ENCODE peak calls at places on chromosomes 4 and X, in eight cellular contexts. W is ovary; F is sigmoid colon; S is ascending aorta; T is cardiac muscle cell; K is osteoblast; B is CD8-positive, alpha-beta T cell; Q is mesenchymal stem cell. V is an unnamed sample. For H3K4me1, the result is how much of the 10 kb centered on the place peaks cover.

GRCh38 chrX:115642304-115642703 is 81.3 kb downstream of the PLS3 start:
- DNase-seq in K (no peak), W (no peak), B (no peak), S (no peak), F (no peak), Q (peak), T (peak), V (peak)

GRCh38 chr4:38519671-38520070 is 144.3 kb upstream of the KLF3 start:
- DNase-seq in K (no peak), Q (no peak), S (no peak), B (no peak), T (no peak), W (no peak), F (no peak), V (no peak)

GRCh38 chrX:106707771-106708454 is 18.6 kb upstream of the RNF128 start:
- DNase-seq in Q (peak), F (no peak), K (peak), T (peak), W (no peak), B (no peak), S (no peak), V (no peak)

GRCh38 chrX:10111364-10112148 is 45.2 kb upstream of the CLCN4 start:
- DNase-seq in Q (peak), W (peak), S (no peak), F (peak), B (peak), T (no peak), K (no peak), V (no peak)

GRCh38 chrX:98071331-98071730 is 1187.6 kb downstream of the RPA4 start:
- DNase-seq in K (no peak), Q (no peak), W (no peak), T (no peak), S (no peak), F (no peak), B (no peak), V (no peak)

GRCh38 chr4:152340818-152341217 is 195.1 kb downstream of the FBXW7 start:
- DNase-seq in F (no peak), T (no peak), S (no peak), Q (no peak), B (no peak), K (no peak), W (no peak), V (no peak)

GRCh38 chrX:10582215-10582733 is 38.1 kb downstream of the MID1 start:
- DNase-seq in T (no peak), F (no peak), Q (no peak), W (no peak), S (no peak), B (no peak), K (no peak), V (no peak)

GRCh38 chrX:38612281-38612680 is 50.9 kb downstream of the TSPAN7 start:
- DNase-seq in W (no peak), B (no peak), T (no peak), Q (no peak), S (no peak), F (no peak), K (no peak), V (no peak)

GRCh38 chr4:40908297-40908696 is 158.5 kb downstream of the NSUN7 start:
- DNase-seq in F (peak), Q (no peak), T (no peak), K (no peak), S (no peak), W (no peak), B (no peak), V (no peak)

GRCh38 chr4:150209140-150209829 is 131.0 kb downstream of the DCLK2 start:
- DNase-seq in Q (peak), S (no peak), W (peak), T (peak), K (peak), B (no peak), F (peak), V (peak)

GRCh38 chr4:5710065-5710961 is 688 bp upstream of the EVC start:
- DNase-seq in W (no peak), Q (peak), B (no peak), K (peak), S (no peak), T (no peak), F (no peak), V (no peak)

GRCh38 chr4:98630804-98631454 is 27.5 kb downstream of the TSPAN5 start:
- DNase-seq in B (no peak), T (no peak), K (no peak), Q (no peak), W (no peak), F (no peak), S (no peak), V (no peak)

GRCh38 chr4:187006189-187006618 is 282.5 kb upstream of the FAT1 start:
- DNase-seq in W (no peak), Q (peak), B (no peak), S (no peak), F (no peak), K (no peak), T (no peak), V (no peak)

GRCh38 chr4:89177807-89178206 is 66.5 kb downstream of the TIGD2 start:
- DNase-seq in B (no peak), S (no peak), K (no peak), T (no peak), F (no peak), Q (no peak), W (no peak), V (no peak)

GRCh38 chr4:69714086-69714485 is 46.3 kb downstream of the SULT1B1 start:
- DNase-seq in W (no peak), Q (no peak), K (no peak), F (no peak), B (no peak), S (no peak), T (no peak), V (no peak)

GRCh38 chrX:368811-369562 is 17.7 kb downstream of the PPP2R3B start:
- DNase-seq in T (peak), Q (peak), S (no peak), K (peak), W (no peak), B (no peak), F (no peak), V (no peak)

GRCh38 chrX:10016516-10017132 is 49.5 kb downstream of the CLDN34 start:
- DNase-seq in K (no peak), B (no peak), S (no peak), F (peak), T (peak), Q (no peak), W (no peak), V (no peak)

GRCh38 chr4:162056947-162057346 is 106.9 kb downstream of the FSTL5 start:
- DNase-seq in T (peak), B (no peak), F (no peak), Q (no peak), K (no peak), W (no peak), S (no peak), V (peak)

GRCh38 chrX:148574247-148574973 is 74.0 kb downstream of the AFF2 start:
- DNase-seq in W (no peak), K (no peak), T (no peak), S (no peak), B (no peak), F (no peak), Q (no peak), V (no peak)

GRCh38 chrX:40148439-40149285 is 50.9 kb upstream of the BCOR start:
- DNase-seq in T (no peak), F (no peak), B (no peak), Q (peak), W (no peak), K (peak), S (no peak), V (peak)

GRCh38 chr4:159498371-159499115 is 395.7 kb downstream of the RAPGEF2 start:
- DNase-seq in F (no peak), K (no peak), T (no peak), Q (no peak), B (no peak), S (no peak), W (no peak), V (no peak)

DNA sequence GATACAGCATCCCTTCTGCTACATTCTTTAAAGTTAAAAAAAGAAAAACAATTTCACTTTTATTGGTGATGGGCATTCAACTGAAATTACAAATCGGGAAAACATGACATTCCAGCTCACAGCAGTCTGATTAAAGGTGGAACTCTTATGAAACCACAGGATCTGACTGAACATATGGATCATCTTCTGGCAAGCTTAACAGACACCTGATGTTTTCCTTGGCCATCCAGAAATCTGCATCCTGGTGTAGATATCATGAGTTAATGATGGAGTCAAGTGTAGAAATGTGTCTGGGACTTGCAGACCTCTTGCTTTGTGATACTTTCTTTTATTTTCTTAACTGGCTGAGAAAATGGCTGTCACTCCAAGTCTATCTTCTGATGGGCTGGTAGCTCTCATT is 167.9 kb downstream of the CBR4 start:
- DNase-seq in K (no peak), B (no peak), S (no peak), Q (no peak), T (no peak), F (no peak), W (no peak), V (no peak)
- H3K4me1 ChIP-seq in K (under half), B (under half), S (half or more), Q (under half), T (under half), F (half or more), W (under half), V (under half)

GRCh38 chrX:43868791-43869190 is 13.5 kb downstream of the MAOB start:
- DNase-seq in W (no peak), S (no peak), K (no peak), F (no peak), B (no peak), T (no peak), Q (no peak), V (no peak)
- H3K27ac ChIP-seq in W (no peak), S (peak), K (no peak), F (no peak), B (no peak), T (no peak), Q (peak), V (no peak)

GRCh38 chr4:39617534-39617933 is 21.1 kb downstream of the SMIM14 start:
- DNase-seq in S (no peak), Q (no peak), B (no peak), T (no peak), F (no peak), W (no peak), K (no peak), V (no peak)
- H3K4me1 ChIP-seq in S (half or more), Q (under half), B (under half), T (under half), F (under half), W (under half), K (half or more), V (under half)

GRCh38 chr4:138843611-138844010 is 172.0 kb upstream of the NOCT start:
- DNase-seq in T (no peak), F (no peak), K (no peak), B (no peak), W (no peak), S (no peak), Q (no peak), V (peak)

GRCh38 chr4:138835833-138836521 is 179.6 kb upstream of the NOCT start:
- DNase-seq in K (no peak), Q (no peak), B (no peak), W (no peak), T (peak), F (no peak), S (no peak), V (no peak)

GRCh38 chr4:138841341-138841740 is 174.2 kb upstream of the NOCT start:
- DNase-seq in Q (no peak), K (no peak), F (no peak), W (no peak), B (no peak), T (peak), S (no peak), V (no peak)

GRCh38 chr4:138838251-138838650 is 177.3 kb upstream of the NOCT start:
- DNase-seq in S (no peak), W (no peak), F (no peak), K (no peak), B (no peak), Q (no peak), T (no peak), V (no peak)

DNA sequence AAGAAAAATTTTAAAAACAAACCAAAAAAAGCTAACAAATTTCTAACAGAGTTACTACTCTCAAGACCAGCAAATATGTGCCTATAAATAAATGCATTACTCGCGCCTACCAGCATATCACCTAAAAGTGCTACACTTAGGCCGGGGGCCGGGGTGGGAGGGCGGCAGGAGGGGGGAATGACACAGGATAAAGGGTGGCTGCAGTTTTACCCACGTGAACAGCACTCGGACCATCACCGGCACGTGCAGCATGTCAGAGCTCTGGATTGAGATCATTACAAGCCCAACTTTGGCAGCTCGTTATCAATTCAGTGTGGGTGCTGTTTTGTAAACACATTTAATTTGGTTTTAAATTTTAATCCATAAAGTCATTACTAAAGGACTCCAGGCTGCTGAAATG is 176.0 kb upstream of the NOCT start:
- DNase-seq in K (no peak), Q (no peak), W (no peak), F (no peak), B (no peak), T (peak), S (no peak), V (no peak)
- H3K27ac ChIP-seq in K (no peak), Q (no peak), W (no peak), F (no peak), B (no peak), T (peak), S (no peak), V (no peak)

GRCh38 chrX:44312421-44312820 is 31.1 kb downstream of the EFHC2 start:
- DNase-seq in B (no peak), T (no peak), W (no peak), Q (no peak), S (no peak), F (no peak), K (no peak), V (no peak)
- H3K4me1 ChIP-seq in B (under half), T (under half), W (under half), Q (under half), S (under half), F (under half), K (under half), V (under half)

GRCh38 chrX:120428309-120428708 is 40.8 kb downstream of the LAMP2 start:
- DNase-seq in B (no peak), S (no peak), K (no peak), W (no peak), Q (peak), F (no peak), T (no peak), V (no peak)
- H3K27ac ChIP-seq in B (no peak), S (no peak), K (no peak), W (no peak), Q (no peak), F (no peak), T (no peak), V (no peak)

DNA sequence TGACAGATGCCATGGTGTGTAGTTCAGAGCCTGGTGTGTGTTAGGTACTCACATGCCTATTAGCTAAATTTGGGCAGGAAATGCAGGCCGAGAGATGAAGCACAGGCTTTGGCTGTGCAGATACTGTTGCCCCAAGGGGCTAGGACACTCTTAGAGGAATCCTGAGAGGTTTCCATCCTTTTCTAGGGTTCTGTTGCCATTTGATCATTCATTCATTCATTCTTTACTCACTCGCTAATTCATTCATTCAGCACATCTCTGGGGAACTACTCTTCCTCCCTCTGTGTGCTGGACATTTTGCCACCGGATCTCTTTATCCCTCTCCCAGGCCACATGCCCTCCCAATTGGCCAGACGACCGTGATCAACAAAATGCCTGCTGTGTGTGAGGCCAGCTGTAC is 43.9 kb upstream of the NSG1 start:
- DNase-seq in T (no peak), Q (no peak), K (no peak), W (no peak), S (no peak), B (no peak), F (no peak), V (no peak)
- H3K4me1 ChIP-seq in T (under half), Q (under half), K (under half), W (under half), S (under half), B (under half), F (under half), V (under half)

GRCh38 chr4:139712882-139713281 is 47.3 kb downstream of the MGST2 start:
- DNase-seq in K (no peak), F (no peak), Q (no peak), W (no peak), B (no peak), S (no peak), T (no peak), V (no peak)

GRCh38 chr4:139709660-139710059 is 44.0 kb downstream of the MGST2 start:
- DNase-seq in B (no peak), S (no peak), Q (no peak), T (no peak), W (no peak), F (no peak), K (no peak), V (no peak)

GRCh38 chr4:139715721-139716391 is 50.2 kb downstream of the MGST2 start:
- DNase-seq in F (no peak), W (no peak), K (no peak), Q (no peak), T (no peak), B (no peak), S (no peak), V (no peak)

GRCh38 chr4:139710073-139710472 is 44.5 kb downstream of the MGST2 start:
- DNase-seq in S (no peak), K (no peak), B (no peak), F (no peak), W (no peak), T (no peak), Q (no peak), V (no peak)

DNA sequence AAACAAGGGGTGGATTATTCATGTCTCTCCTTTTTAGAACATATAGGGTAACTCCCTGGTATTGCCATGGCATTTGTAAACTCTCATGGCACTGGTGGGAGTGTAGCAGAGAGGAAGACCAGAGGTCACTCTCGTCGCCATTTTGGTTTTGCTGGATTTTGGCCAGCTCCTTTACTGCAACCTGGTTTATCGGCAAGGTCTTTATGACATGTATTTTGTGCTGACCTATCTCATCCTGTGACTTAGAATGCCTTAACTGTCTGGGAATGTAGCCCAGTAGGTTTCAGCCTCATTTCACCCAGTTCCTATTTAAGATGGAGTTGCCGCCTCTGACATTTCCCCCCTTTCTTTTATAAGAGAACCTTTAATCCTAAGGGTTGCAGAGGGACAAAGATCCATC is 45.8 kb downstream of the MGST2 start:
- DNase-seq in B (no peak), T (no peak), Q (peak), W (no peak), F (no peak), K (no peak), S (no peak), V (no peak)
- H3K27ac ChIP-seq in B (no peak), T (peak), Q (peak), W (no peak), F (no peak), K (no peak), S (peak), V (no peak)

GRCh38 chrX:133608406-133608805 is 193.1 kb upstream of the GPC4 start:
- DNase-seq in S (no peak), K (no peak), W (no peak), F (no peak), B (no peak), T (no peak), Q (peak), V (no peak)

GRCh38 chrX:133606990-133607389 is 191.7 kb upstream of the GPC4 start:
- DNase-seq in F (no peak), K (no peak), S (no peak), Q (no peak), W (no peak), T (no peak), B (no peak), V (no peak)

GRCh38 chrX:133610056-133610455 is 194.8 kb upstream of the GPC4 start:
- DNase-seq in W (no peak), F (no peak), Q (no peak), K (no peak), S (no peak), B (no peak), T (no peak), V (no peak)

GRCh38 chrX:133607419-133608348 is 192.4 kb upstream of the GPC4 start:
- DNase-seq in Q (no peak), F (no peak), B (no peak), S (no peak), W (no peak), K (no peak), T (no peak), V (no peak)

DNA sequence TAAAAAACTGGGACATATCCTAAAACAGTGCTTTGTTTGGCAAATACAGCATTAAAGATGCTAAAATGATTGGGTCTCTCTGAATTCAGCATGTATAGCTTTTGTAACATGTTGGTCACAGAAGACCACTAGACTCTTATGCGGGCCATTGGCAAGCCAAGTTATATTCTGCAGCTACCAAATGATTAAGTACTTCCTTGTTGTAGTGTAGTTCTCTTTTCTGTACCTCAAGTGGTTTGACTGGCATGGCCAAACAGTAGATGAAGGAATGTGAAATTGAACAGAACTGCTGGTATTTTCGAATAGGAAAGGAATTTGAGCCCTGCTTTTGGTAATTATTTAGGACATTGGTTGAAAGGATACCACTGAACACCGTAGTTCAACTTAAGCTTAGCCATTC is 193.9 kb upstream of the GPC4 start:
- DNase-seq in F (no peak), Q (no peak), K (no peak), B (no peak), W (no peak), S (no peak), T (no peak), V (no peak)
- H3K4me1 ChIP-seq in F (under half), Q (under half), K (under half), B (under half), W (under half), S (under half), T (under half), V (under half)

V was measured in endodermal cell.